ENCODE peak calls at places on chromosomes 6 and 20, in ten cellular contexts. A, L, P, T, H, B, U, N, X and S are unnamed samples.

GRCh38 chr20:47336013-47336754 is 20.3 kb downstream of the ZMYND8 start:
- DNase-seq in B (no peak), H (no peak), U (no peak), N (peak), T (no peak), A (no peak), P (peak), X (peak), L (no peak), S (no peak)

GRCh38 chr6:44697333-44697732 is 309.8 kb downstream of the CDC5L start:
- DNase-seq in L (no peak), T (no peak), B (no peak), H (no peak), N (peak), P (peak), X (no peak), U (no peak), A (no peak), S (no peak)

GRCh38 chr6:39274471-39274870 is 39.7 kb downstream of the KCNK17 start:
- DNase-seq in T (no peak), B (no peak), P (no peak), X (no peak), N (no peak), A (no peak), H (no peak), U (no peak), L (no peak), S (no peak)

GRCh38 chr20:41437836-41438235 is 71.2 kb upstream of the EMILIN3 start:
- DNase-seq in N (peak), H (no peak), X (no peak), B (no peak), L (no peak), U (no peak), A (no peak), P (no peak), T (no peak), S (no peak)

GRCh38 chr6:35234901-35235300 is 21.1 kb downstream of the SCUBE3 start:
- DNase-seq in N (no peak), L (no peak), A (no peak), U (no peak), P (no peak), X (no peak), T (no peak), B (no peak), H (no peak), S (no peak)

GRCh38 chr20:50095476-50096078 is 17.4 kb downstream of the UBE2V1 start:
- DNase-seq in L (no peak), T (no peak), N (no peak), X (no peak), A (no peak), H (no peak), U (no peak), B (no peak), P (no peak), S (no peak)

GRCh38 chr6:131519670-131520436 is 53.2 kb upstream of the ARG1 start:
- DNase-seq in X (peak), L (peak), B (no peak), N (peak), P (no peak), T (no peak), H (no peak), U (peak), A (peak), S (no peak)

GRCh38 chr6:8589941-8590676 is 154.8 kb upstream of the SLC35B3 start:
- DNase-seq in N (no peak), A (no peak), L (peak), P (no peak), H (no peak), U (no peak), T (no peak), X (peak), B (no peak), S (no peak)